ENCODE peak calls at places on chromosomes 4 and X, in ten cellular contexts. K, W, P, D, Y, E, M, H, G and A are unnamed samples.

GRCh38 chrX:147570483-147570882 is 341.2 kb upstream of the FMR1 start:
- DNase-seq in G (no peak), K (no peak), P (no peak), W (no peak), E (peak), D (no peak), M (no peak), H (peak), Y (no peak), A (no peak)

GRCh38 chr4:15378055-15378454 is 49.8 kb upstream of the C1QTNF7 start:
- DNase-seq in W (no peak), G (no peak), Y (peak), M (peak), D (no peak), P (no peak), E (no peak), H (peak), K (no peak), A (no peak)

GRCh38 chr4:92299152-92299551 is 4.6 kb upstream of the GRID2 start:
- DNase-seq in Y (peak), G (no peak), E (no peak), M (peak), D (no peak), W (peak), K (no peak), H (peak), P (no peak), A (no peak)

GRCh38 chrX:9476810-9477575 is 12.1 kb downstream of the TBL1X start:
- DNase-seq in D (no peak), H (no peak), E (no peak), P (no peak), W (no peak), G (no peak), M (no peak), K (no peak), Y (no peak), A (no peak)

GRCh38 chr4:2666722-2667247 is 89.4 kb downstream of the TNIP2 start:
- DNase-seq in G (no peak), Y (no peak), K (no peak), M (no peak), H (no peak), D (no peak), E (no peak), W (no peak), P (no peak), A (no peak)

GRCh38 chrX:150664290-150664689 is 28.9 kb upstream of the MTMR1 start:
- DNase-seq in M (peak), W (no peak), Y (no peak), K (no peak), D (no peak), E (no peak), G (no peak), P (no peak), H (no peak), A (no peak)

GRCh38 chrX:153494541-153495361 is at the start of gene BGN:
- DNase-seq in Y (peak), M (peak), E (peak), W (no peak), H (peak), P (no peak), K (no peak), D (no peak), G (no peak), A (no peak)

GRCh38 chr4:98932539-98932938 is 3.6 kb upstream of the EIF4E start:
- DNase-seq in M (peak), D (no peak), Y (peak), H (peak), P (peak), W (peak), K (no peak), G (no peak), E (no peak), A (no peak)

GRCh38 chr4:8765084-8765483 is 106.6 kb downstream of the HMX1 start:
- DNase-seq in H (no peak), D (no peak), W (no peak), E (no peak), P (no peak), Y (no peak), G (no peak), K (no peak), M (no peak), A (no peak)

GRCh38 chr4:79295076-79295475 is 30.8 kb downstream of the NAA11 start:
- DNase-seq in W (no peak), D (no peak), M (no peak), H (no peak), E (no peak), G (no peak), P (no peak), Y (no peak), K (no peak), A (no peak)

GRCh38 chr4:74544655-74545361 is 99.9 kb downstream of the AREG start:
- DNase-seq in P (no peak), Y (peak), K (no peak), W (no peak), M (no peak), E (peak), H (peak), G (no peak), D (no peak), A (peak)

GRCh38 chr4:6201580-6202091 is 1.3 kb upstream of the JAKMIP1 start:
- DNase-seq in P (no peak), Y (no peak), E (peak), G (no peak), W (no peak), M (no peak), K (no peak), D (no peak), H (no peak), A (no peak)

GRCh38 chrX:39729834-39730670 is 367.7 kb downstream of the BCOR start:
- DNase-seq in M (no peak), E (no peak), P (no peak), D (peak), W (no peak), G (no peak), Y (no peak), K (no peak), H (peak), A (no peak)

GRCh38 chr4:2304321-2304876 is 42.5 kb upstream of the MXD4 start:
- DNase-seq in G (no peak), K (no peak), H (no peak), W (no peak), Y (no peak), D (no peak), M (no peak), E (no peak), P (no peak), A (peak)

GRCh38 chr4:177356191-177356590 is 46.5 kb downstream of the NEIL3 start:
- DNase-seq in G (no peak), H (peak), Y (peak), K (no peak), E (no peak), D (no peak), W (no peak), M (no peak), P (no peak), A (no peak)

DNA sequence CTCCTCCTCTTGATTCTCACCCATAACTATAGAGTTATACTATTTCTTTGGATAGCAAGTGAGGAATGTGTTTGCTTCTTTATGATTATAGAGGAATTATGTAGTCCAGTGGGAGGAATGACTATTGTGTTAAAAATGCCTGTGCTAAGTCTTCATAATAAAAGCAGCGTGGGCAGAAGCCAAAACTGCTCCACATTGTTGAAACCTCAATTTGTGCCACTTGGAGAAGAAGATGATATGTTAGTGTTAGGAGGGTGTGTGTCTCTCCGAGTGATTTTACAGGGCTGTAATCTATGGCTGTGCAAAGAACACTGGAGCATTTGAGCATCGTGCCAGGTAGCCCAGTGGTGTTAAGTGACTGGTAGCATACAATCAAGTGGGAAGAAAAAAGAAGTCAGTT is 74.3 kb downstream of the FRAS1 start:
- DNase-seq in D (no peak), E (no peak), Y (no peak), M (peak), K (no peak), G (no peak), W (no peak), P (no peak), H (peak), A (no peak)
- H3K9ac ChIP-seq in D (no peak), E (no peak), Y (no peak), M (no peak), K (no peak), G (no peak), W (no peak), P (no peak), H (no peak), A (no peak)

DNA sequence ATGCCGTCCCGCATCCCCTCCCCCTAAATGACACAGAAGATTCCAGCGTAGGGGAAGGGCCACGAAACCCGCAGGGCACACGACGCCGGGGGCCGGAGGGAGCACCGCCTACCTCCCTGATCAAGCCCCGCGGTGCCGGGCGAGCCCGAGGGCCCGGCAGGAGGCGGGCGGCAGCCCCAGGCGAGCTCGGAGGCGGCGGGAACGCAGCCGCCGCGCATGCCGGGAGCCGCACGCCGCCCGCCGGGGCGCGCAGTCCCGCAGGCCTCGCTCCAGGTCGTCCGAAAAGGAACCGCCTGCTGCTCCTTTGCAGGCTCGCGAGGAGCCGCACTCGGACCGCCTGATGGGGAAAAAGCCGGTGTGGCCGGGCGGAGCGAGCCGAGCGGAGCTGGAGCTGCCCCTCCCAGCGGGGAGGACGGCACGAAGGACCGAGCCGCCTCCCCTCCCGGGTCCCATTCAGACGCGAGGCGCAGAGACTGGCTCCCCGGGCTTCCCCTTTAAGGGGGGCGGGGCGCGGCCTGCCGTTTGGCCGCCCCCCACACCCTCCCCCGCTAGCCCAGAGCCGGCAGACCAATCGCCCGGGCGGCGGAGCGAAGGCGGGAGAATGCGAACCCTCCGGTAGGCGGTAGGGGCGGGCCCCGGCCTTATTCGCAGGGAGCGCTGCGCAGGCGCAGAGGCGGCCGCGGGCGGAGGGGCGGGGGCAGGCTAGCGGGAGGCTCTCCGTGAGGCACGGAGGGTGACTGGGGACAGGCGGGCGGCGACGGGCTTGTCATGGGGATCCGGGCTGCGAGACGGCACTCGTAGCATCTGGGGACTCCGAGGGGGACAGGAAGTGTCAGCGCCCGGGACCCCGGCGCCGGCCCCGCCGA is 561 bp upstream of the ING2 start:
- DNase-seq in D (peak), H (peak), G (peak), K (peak), Y (peak), W (peak), P (peak), M (peak), E (peak), A (peak)
- H3K9ac ChIP-seq in D (peak), H (peak), G (peak), K (peak), Y (peak), W (peak), P (peak), M (peak), E (peak), A (peak)

GRCh38 chrX:106802063-106802387 is 448 bp upstream of the TBC1D8B start:
- DNase-seq in P (no peak), G (no peak), D (no peak), W (no peak), K (no peak), H (peak), E (no peak), Y (no peak), M (peak), A (no peak)
- H3K9ac ChIP-seq in P (no peak), G (peak), D (peak), W (peak), K (peak), H (peak), E (peak), Y (peak), M (peak), A (peak)

GRCh38 chr4:156963419-156963818 is 8.2 kb downstream of the PDGFC start:
- DNase-seq in H (no peak), D (no peak), Y (no peak), M (no peak), G (no peak), E (no peak), K (no peak), W (no peak), P (no peak), A (no peak)
- H3K9ac ChIP-seq in H (no peak), D (no peak), Y (peak), M (no peak), G (no peak), E (no peak), K (no peak), W (no peak), P (no peak), A (no peak)

GRCh38 chr4:45350438-45350837 is 624.1 kb upstream of the GNPDA2 start:
- DNase-seq in K (no peak), W (peak), D (no peak), G (no peak), M (peak), Y (no peak), H (peak), P (peak), E (no peak), A (no peak)
- H3K9ac ChIP-seq in K (no peak), W (no peak), D (no peak), G (no peak), M (peak), Y (no peak), H (peak), P (no peak), E (no peak), A (no peak)

DNA sequence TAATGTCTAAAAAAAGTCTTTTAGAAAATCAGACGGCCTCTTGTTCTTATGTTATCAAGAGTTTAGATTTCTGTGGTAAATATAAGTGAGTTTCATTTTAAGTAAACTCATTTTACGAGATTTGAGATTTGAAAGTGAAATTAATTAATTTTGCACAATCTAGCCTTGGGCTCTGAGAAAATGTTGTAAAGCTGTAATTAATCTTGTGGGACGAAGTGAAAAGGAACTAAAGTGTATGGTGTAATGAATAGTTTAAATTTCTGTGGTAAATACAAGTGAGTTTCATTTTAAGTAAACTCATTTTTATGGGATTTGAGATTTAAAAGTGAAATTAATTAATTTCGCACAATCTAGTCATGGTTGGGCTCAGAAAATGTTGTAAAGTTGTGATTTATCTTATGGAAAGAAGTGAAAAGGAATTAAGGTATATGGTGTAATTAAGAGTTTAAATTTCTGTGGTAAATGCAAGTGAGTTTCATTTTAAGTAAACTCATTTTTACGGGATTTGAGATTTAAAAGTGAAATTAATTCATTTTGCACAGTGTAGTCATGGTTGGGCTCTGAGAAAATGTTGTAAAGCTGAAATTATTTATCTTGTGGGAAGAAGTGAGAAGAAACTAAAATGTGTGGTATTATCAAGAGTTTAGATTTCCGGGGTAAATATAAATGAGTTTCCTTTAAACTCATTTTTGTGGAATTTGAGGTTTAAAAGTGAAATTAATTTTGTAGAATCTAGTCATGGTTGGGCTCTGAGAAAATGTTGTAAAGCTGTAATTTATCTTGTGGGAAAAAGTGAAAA is 1.6 kb downstream of the SCML1 start:
- DNase-seq in W (no peak), D (no peak), Y (no peak), P (no peak), H (peak), K (no peak), G (no peak), M (peak), E (no peak), A (no peak)
- H3K9ac ChIP-seq in W (peak), D (peak), Y (peak), P (peak), H (peak), K (peak), G (peak), M (peak), E (no peak), A (peak)

GRCh38 chrX:55161581-55161980 is 58.6 kb upstream of the PAGE5 start:
- DNase-seq in D (peak), K (no peak), G (no peak), P (no peak), H (peak), M (peak), E (peak), W (no peak), Y (no peak), A (no peak)
- H3K9ac ChIP-seq in D (peak), K (peak), G (peak), P (peak), H (peak), M (peak), E (peak), W (peak), Y (peak), A (peak)

GRCh38 chrX:76148753-76149152 is 24.1 kb upstream of the PBDC1 start:
- DNase-seq in Y (peak), H (peak), E (peak), P (peak), K (no peak), D (no peak), M (peak), W (peak), G (no peak), A (peak)
- H3K9ac ChIP-seq in Y (peak), H (peak), E (peak), P (peak), K (peak), D (peak), M (peak), W (peak), G (peak), A (peak)

GRCh38 chr4:1090036-1090435 is 23.3 kb downstream of the RNF212 start:
- DNase-seq in W (no peak), D (no peak), H (no peak), P (no peak), E (no peak), K (no peak), G (no peak), M (no peak), Y (no peak), A (no peak)
- H3K9ac ChIP-seq in W (no peak), D (no peak), H (no peak), P (no peak), E (no peak), K (no peak), G (no peak), M (no peak), Y (no peak), A (no peak)

DNA sequence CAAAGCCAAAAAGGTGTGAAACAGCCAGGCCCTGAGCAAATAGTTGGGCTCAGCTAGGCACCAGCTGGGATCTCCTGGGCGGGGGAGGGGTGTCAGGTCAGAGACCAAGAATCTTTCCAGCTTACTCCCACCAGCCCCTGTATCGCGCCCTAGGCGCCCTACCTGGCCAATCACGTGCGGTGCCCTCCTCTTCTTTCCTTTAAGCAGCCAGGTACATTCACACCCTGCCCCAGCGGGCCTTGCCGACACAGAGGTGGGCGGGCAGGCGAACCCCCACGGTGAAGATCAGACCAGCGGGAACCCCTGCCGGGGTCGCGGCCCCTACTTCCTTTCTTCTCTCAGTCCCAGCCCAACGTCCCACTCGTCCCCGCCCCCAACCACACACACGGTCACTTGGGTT is 9.1 kb downstream of the ARHGAP36 start:
- DNase-seq in E (peak), Y (no peak), H (no peak), K (no peak), G (no peak), M (no peak), W (no peak), P (no peak), D (no peak), A (no peak)
- H3K9ac ChIP-seq in E (no peak), Y (no peak), H (no peak), K (no peak), G (no peak), M (no peak), W (no peak), P (no peak), D (no peak), A (no peak)